ENCODE peak calls at places on chromosomes 4 and X, in four cellular contexts. J is endothelial cell of umbilical vein, F is astrocyte, Z is HepG2. R is an unnamed sample.

GRCh38 chr4:4427886-4428285 is 41.0 kb downstream of the NSG1 start:
- DNase-seq in J (no peak), F (no peak), Z (no peak), R (no peak)

GRCh38 chrX:1589356-1590130 is 1.9 kb upstream of the AKAP17A start:
- DNase-seq in J (no peak), F (no peak), Z (no peak), R (no peak)

GRCh38 chr4:3324093-3324815 is 31.4 kb downstream of the RGS12 start:
- DNase-seq in J (no peak), F (no peak), Z (no peak), R (no peak)

GRCh38 chrX:35726176-35726575 is 72.0 kb upstream of the MAGEB16 start:
- DNase-seq in J (peak; percentile 3), F (no peak), Z (no peak), R (peak; percentile 12)

GRCh38 chr4:70722199-70722791 is 531 bp downstream of the RUFY3 start:
- DNase-seq in J (no peak), F (peak; percentile 86), Z (no peak), R (no peak)

GRCh38 chr4:1374706-1375045 is 27.7 kb downstream of the UVSSA start:
- DNase-seq in J (no peak), F (no peak), Z (no peak), R (no peak)

GRCh38 chrX:9899640-9900075 is 67.5 kb upstream of the CLDN34 start:
- DNase-seq in J (peak; percentile 32), F (peak; percentile 91), Z (no peak), R (no peak)

GRCh38 chr4:123823244-123823643 is 426.6 kb downstream of the SPRY1 start:
- DNase-seq in J (no peak), F (no peak), Z (no peak), R (no peak)

GRCh38 chrX:107450823-107451509 is 1.5 kb downstream of the FRMPD3 start:
- DNase-seq in J (no peak), F (no peak), Z (no peak), R (no peak)

GRCh38 chrX:24862343-24862742 is 153.4 kb downstream of the ARX start:
- DNase-seq in J (no peak), F (peak; percentile 18), Z (no peak), R (no peak)

GRCh38 chr4:110249687-110250387 is 51.4 kb upstream of the ELOVL6 start:
- DNase-seq in J (no peak), F (peak; percentile 48), Z (no peak), R (no peak)

GRCh38 chrX:150886381-150886780 is 12.1 kb downstream of the CD99L2 start:
- DNase-seq in J (no peak), F (no peak), Z (no peak), R (no peak)

GRCh38 chr4:186161138-186161537 is 30.2 kb upstream of the CYP4V2 start:
- DNase-seq in J (no peak), F (no peak), Z (no peak), R (peak; percentile 95)

GRCh38 chr4:74969507-74970474 is 36.9 kb downstream of the PARM1 start:
- DNase-seq in J (no peak), F (no peak), Z (no peak), R (no peak)

GRCh38 chrX:7435822-7436221 is 287.9 kb upstream of the PUDP start:
- DNase-seq in J (no peak), F (no peak), Z (no peak), R (no peak)

GRCh38 chr4:101419324-101420135 is 72.2 kb upstream of the PPP3CA start:
- DNase-seq in J (peak; percentile 94), F (peak; percentile 75), Z (no peak), R (peak; percentile 88)

GRCh38 chr4:173231916-173232315 is 63.3 kb downstream of the GALNT7 start:
- DNase-seq in J (peak; percentile 79), F (no peak), Z (no peak), R (no peak)

GRCh38 chrX:71534773-71535544 is 2.1 kb downstream of the OGT start:
- DNase-seq in J (no peak), F (no peak), Z (peak; percentile 13), R (no peak)

GRCh38 chrX:131649741-131650140 is 105.9 kb downstream of the OR13H1 start:
- DNase-seq in J (no peak), F (no peak), Z (no peak), R (no peak)

GRCh38 chr4:108762559-108763225 is at the start of gene ETNPPL:
- DNase-seq in J (peak; percentile 20), F (no peak), Z (peak; percentile 21), R (peak; percentile 47)

GRCh38 chrX:100636321-100636991 is at the start of gene TSPAN6:
- DNase-seq in J (peak; percentile 84), F (peak; percentile 72), Z (peak; percentile 86), R (peak; percentile 63)

GRCh38 chrX:48165246-48165645 is 31.3 kb downstream of the SSX5 start:
- DNase-seq in J (no peak), F (no peak), Z (no peak), R (no peak)

GRCh38 chr4:26858035-26858918 is 2.4 kb upstream of the STIM2 start:
- DNase-seq in J (no peak), F (no peak), Z (no peak), R (no peak)

GRCh38 chrX:124421898-124422622 is 75.7 kb downstream of the SH2D1A start:
- DNase-seq in J (no peak), F (no peak), Z (no peak), R (no peak)

GRCh38 chr4:623914-624626 is 1.3 kb upstream of the PDE6B start:
- DNase-seq in J (no peak), F (no peak), Z (no peak), R (no peak)

GRCh38 chr4:33060873-33061542 is 2340.8 kb downstream of the PCDH7 start:
- DNase-seq in J (no peak), F (peak; percentile 6), Z (peak; percentile 40), R (peak; percentile 22)

GRCh38 chr4:39613093-39613656 is 25.5 kb downstream of the SMIM14 start:
- DNase-seq in J (peak; percentile 29), F (peak; percentile 50), Z (peak; percentile 49), R (no peak)

GRCh38 chrX:32489125-32489524 is 722.2 kb downstream of the DMD start:
- DNase-seq in J (no peak), F (no peak), Z (no peak), R (no peak)

GRCh38 chr4:25144870-25145481 is 15.3 kb downstream of the SEPSECS start:
- DNase-seq in J (peak; percentile 61), F (peak; percentile 5), Z (no peak), R (peak; percentile 50)

GRCh38 chr4:12961713-12962112 is 522.4 kb downstream of the RAB28 start:
- DNase-seq in J (no peak), F (no peak), Z (no peak), R (no peak)

DNA sequence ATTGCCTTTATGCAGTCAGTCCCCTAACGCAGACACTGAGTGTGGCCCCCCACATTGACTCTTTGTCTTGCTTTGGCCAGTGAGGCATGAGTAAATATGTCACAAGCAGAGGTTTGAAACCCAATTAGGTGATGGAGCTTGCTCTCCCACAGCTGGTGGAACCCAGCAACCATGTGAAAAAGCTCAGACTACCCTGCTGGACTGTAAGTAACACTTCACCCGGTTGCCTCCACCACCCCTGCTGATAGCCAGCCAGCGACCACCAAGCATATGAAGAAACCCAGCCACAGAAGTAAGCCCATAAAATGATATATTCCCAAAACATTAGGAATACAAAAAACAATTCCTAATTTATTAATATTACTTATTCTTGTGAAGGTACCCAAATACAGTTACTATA is 21.6 kb upstream of the PDCL2 start:
- DNase-seq in J (no peak), F (no peak), Z (no peak), R (no peak)
- TF ChIP-seq CTCF in J (no peak), F (no peak), Z (no peak), R (no peak)

GRCh38 chr4:88713782-88714181 is 16.2 kb upstream of the NAP1L5 start:
- DNase-seq in J (no peak), F (no peak), Z (no peak), R (no peak)
- H3K36me3 ChIP-seq in J (no peaks in the 10 kb centered on the region), F (no peaks in the 10 kb centered on the region), Z (no peaks in the 10 kb centered on the region), R (no peaks in the 10 kb centered on the region)

GRCh38 chr4:73576366-73576765 is 43.9 kb downstream of the RASSF6 start:
- DNase-seq in J (no peak), F (peak; percentile 26), Z (no peak), R (no peak)

GRCh38 chr4:73577371-73577770 is 42.9 kb downstream of the RASSF6 start:
- DNase-seq in J (no peak), F (no peak), Z (no peak), R (no peak)

GRCh38 chr4:73575667-73576066 is 44.6 kb downstream of the RASSF6 start:
- DNase-seq in J (no peak), F (no peak), Z (no peak), R (no peak)

GRCh38 chr4:73573794-73574528 is 46.3 kb downstream of the RASSF6 start:
- DNase-seq in J (peak; percentile 73), F (peak; percentile 43), Z (peak; percentile 79), R (peak; percentile 61)
- H3K9ac ChIP-seq in J (no peak overlapping the region), F (no peak overlapping the region), Z (no peak overlapping the region), R (no peak overlapping the region)

GRCh38 chrX:121457096-121457495 is 409.7 kb downstream of the GLUD2 start:
- DNase-seq in J (no peak), F (no peak), Z (no peak), R (no peak)

GRCh38 chrX:121455890-121456289 is 408.5 kb downstream of the GLUD2 start:
- DNase-seq in J (no peak), F (no peak), Z (no peak), R (no peak)

DNA sequence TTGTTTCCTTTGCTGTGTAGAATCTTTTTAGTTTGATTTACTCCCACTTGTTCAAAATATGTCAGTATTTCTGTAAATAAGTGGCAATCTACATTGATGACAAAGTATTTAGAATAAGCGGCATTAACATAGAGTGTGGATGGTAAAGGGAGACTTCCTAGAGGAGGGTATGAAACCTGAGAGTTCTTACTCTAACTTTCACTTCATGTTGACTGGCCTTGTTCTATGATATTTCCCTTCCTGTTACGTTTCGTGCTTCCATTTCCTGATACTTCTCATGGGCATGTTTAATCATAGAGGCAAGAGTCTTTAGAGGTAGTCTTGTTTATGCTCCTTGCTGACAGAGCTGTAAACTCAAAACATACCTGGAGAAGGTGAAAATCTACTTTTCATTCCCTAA is 408.9 kb downstream of the GLUD2 start:
- DNase-seq in J (no peak), F (no peak), Z (no peak), R (peak; percentile 50)
- TF ChIP-seq CTCF in J (no peak), F (no peak), Z (no peak), R (no peak)

GRCh38 chr4:6292376-6293096 is 22.9 kb downstream of the WFS1 start:
- DNase-seq in J (no peak), F (no peak), Z (no peak), R (no peak)
- H3K36me3 ChIP-seq in J (no peaks in the 10 kb centered on the region), F (peaks cover 7% of the 10 kb centered on the region), Z (peaks cover 50% of the 10 kb centered on the region), R (no peaks in the 10 kb centered on the region)

R was measured in MM.1S.